ENCODE peak calls at places on chromosomes 5 and 9, in six cellular contexts. H, K, C, U, R and B are unnamed samples.
A peak's percentile ranks its signal among the peaks of the same experiment; 100 is the strongest.

GRCh38 chr5:62937661-62938558 is 359.3 kb downstream of the LRRC70 start:
- DNase-seq in R (no peak), C (no peak), U (no peak), K (no peak), H (peak; percentile 3), B (peak; percentile 58)

GRCh38 chr9:112786834-112787520 is 36.4 kb downstream of the SNX30 start:
- DNase-seq in C (no peak), R (no peak), H (no peak), K (no peak), U (no peak), B (no peak)

GRCh38 chr5:135355182-135355581 is 43.8 kb downstream of the MACROH2A1 start:
- DNase-seq in K (no peak), R (no peak), H (peak; percentile 53), C (no peak), U (no peak), B (no peak)

GRCh38 chr5:173855162-173855994 is 32.8 kb upstream of the CPEB4 start:
- DNase-seq in U (peak; percentile 87), C (no peak), H (no peak), R (no peak), K (no peak), B (no peak)

GRCh38 chr9:136668983-136669790 is 6.5 kb downstream of the EGFL7 start:
- DNase-seq in H (no peak), C (no peak), R (no peak), U (no peak), K (peak; percentile 61), B (no peak)

GRCh38 chr9:17793713-17794622 is 215.1 kb downstream of the SH3GL2 start:
- DNase-seq in U (no peak), K (peak; percentile 66), R (no peak), H (no peak), C (no peak), B (peak; percentile 27)

GRCh38 chr5:6900828-6901227 is 187.6 kb downstream of the TENT4A start:
- DNase-seq in R (no peak), C (no peak), K (peak; percentile 52), U (no peak), H (no peak), B (peak; percentile 98)

GRCh38 chr5:16384804-16385203 is 80.8 kb downstream of the ZNF622 start:
- DNase-seq in H (no peak), K (no peak), R (no peak), U (no peak), C (no peak), B (no peak)

GRCh38 chr9:1219284-1219683 is 169.1 kb downstream of the DMRT2 start:
- DNase-seq in H (peak; percentile 13), R (no peak), U (no peak), C (no peak), K (no peak), B (no peak)

GRCh38 chr5:14415516-14416074 is 166.0 kb upstream of the OTULINL start:
- DNase-seq in H (no peak), R (peak; percentile 41), K (no peak), C (no peak), U (no peak), B (no peak)

GRCh38 chr5:134649163-134649916 is 755 bp downstream of the SEC24A start:
- DNase-seq in K (no peak), U (peak; percentile 18), R (no peak), H (peak; percentile 8), C (peak; percentile 39), B (no peak)

GRCh38 chr9:99015890-99016289 is 72.2 kb downstream of the COL15A1 start:
- DNase-seq in H (no peak), U (no peak), K (no peak), R (no peak), C (no peak), B (no peak)

GRCh38 chr9:73210886-73211285 is 59.2 kb downstream of the ANXA1 start:
- DNase-seq in H (no peak), K (no peak), U (no peak), C (no peak), R (no peak), B (no peak)

GRCh38 chr5:68875351-68875750 is 218.5 kb upstream of the SLC30A5 start:
- DNase-seq in H (no peak), R (no peak), U (no peak), K (no peak), C (no peak), B (no peak)

GRCh38 chr9:93260290-93261066 is 76.5 kb downstream of the WNK2 start:
- DNase-seq in K (no peak), U (no peak), C (peak; percentile 17), H (no peak), R (no peak), B (no peak)

GRCh38 chr5:116573617-116574431 is 799 bp downstream of the SEMA6A start:
- DNase-seq in R (no peak), K (peak; percentile 7), H (no peak), C (peak; percentile 69), U (no peak), B (no peak)

GRCh38 chr5:122703214-122703613 is 71.7 kb upstream of the SNX2 start:
- DNase-seq in H (no peak), C (no peak), K (no peak), R (no peak), U (no peak), B (no peak)

GRCh38 chr5:76855961-76856360 is 6.1 kb downstream of the S100Z start:
- DNase-seq in U (no peak), R (no peak), K (no peak), H (no peak), C (no peak), B (no peak)

GRCh38 chr5:74630387-74631087 is 10.0 kb downstream of the ENC1 start:
- DNase-seq in C (no peak), U (no peak), H (peak; percentile 95), R (no peak), K (peak; percentile 71), B (no peak)

GRCh38 chr9:18703086-18703750 is 229.3 kb downstream of the ADAMTSL1 start:
- DNase-seq in K (no peak), U (no peak), R (no peak), C (peak; percentile 31), H (peak; percentile 33), B (no peak)

GRCh38 chr5:172107606-172108005 is 80.4 kb downstream of the STK10 start:
- DNase-seq in R (no peak), U (no peak), K (peak; percentile 56), H (peak; percentile 84), C (no peak), B (no peak)

GRCh38 chr5:172688735-172689572 is 47.9 kb downstream of the NEURL1B start:
- DNase-seq in K (no peak), C (peak; percentile 68), U (no peak), R (no peak), H (peak; percentile 11), B (no peak)

GRCh38 chr5:180436275-180436674 is 57.9 kb upstream of the CNOT6 start:
- DNase-seq in C (no peak), R (no peak), K (no peak), H (no peak), U (no peak), B (no peak)
- TF ChIP-seq SMC3 in C (no peak), R (no peak), K (no peak), H (no peak), U (no peak), B (no peak)

DNA sequence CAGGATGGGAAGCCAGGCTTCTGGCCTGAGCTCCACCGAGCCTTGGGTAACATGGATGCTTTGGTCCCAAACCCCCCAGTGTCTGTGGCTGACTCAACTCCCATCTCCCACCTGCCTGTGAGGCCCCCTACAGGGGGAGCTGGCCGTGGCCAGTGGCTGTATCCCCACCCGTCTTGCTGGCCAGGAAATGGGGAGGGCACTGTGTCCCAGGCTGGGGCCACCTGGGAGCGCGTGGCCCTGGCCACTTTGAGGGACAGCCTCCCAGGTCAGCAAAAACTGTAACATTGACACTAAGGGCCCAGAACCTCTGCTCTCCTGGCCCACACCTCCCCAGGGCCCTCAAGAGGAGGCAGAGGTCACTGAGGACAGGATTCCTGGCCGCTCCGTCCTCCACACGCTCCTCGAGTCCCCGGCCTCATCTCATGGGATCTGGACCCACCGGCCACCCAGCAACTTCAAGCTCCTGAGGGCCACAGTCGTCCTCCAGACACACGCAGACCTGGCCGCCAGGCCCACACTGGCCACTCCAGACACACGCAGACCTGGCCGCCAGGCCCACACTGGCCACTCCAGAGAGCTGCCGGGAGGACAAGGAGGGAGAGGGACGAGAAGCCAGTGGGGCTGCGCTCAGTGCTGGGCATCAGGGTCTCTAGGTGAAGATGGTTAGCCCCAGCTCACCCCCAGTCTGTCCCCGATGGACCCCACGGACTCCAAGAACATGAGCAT is 44.2 kb downstream of the DBH start:
- DNase-seq in H (no peak), K (no peak), U (peak; percentile 23), R (no peak), C (no peak), B (no peak)
- TF ChIP-seq SMC3 in H (no peak), K (no peak), U (no peak), R (no peak), C (no peak), B (no peak)

DNA sequence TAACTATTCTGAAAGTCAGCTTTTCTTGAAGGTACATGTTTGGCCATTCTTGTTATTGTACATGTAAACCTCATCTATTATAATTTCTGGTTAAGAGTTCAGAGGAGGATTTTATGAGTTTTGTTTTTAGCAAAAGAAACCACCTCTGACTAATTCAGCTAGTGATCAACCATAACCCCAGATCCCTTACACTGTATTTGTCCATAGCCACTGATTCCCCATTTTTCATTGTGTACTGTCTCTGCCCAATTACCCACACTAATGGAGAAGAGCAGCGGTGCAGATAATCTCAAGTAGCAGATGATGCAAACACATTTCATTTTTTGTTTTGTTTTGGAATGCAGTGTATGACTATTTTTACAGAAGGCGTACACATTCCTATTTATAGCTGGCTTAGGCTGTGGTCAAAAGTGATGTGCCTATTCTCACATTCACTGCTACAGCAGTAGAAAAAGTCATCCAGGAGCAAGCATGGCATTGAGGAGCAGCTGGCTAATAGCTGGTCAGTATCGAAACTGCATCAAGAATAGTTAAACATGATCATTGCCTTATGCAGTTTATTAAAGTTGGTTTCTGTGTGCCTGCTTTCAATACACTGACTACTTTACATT is 988.3 kb downstream of the DTWD2 start:
- DNase-seq in K (no peak), H (no peak), U (no peak), R (peak; percentile 7), C (no peak), B (no peak)
- TF ChIP-seq SMC3 in K (no peak), H (no peak), U (no peak), R (no peak), C (no peak), B (no peak)

GRCh38 chr9:15420796-15421195 is 1.9 kb upstream of the SNAPC3 start:
- DNase-seq in U (no peak), K (no peak), C (no peak), R (no peak), H (peak; percentile 58), B (no peak)

GRCh38 chr9:15422355-15423327 is at the start of gene SNAPC3:
- DNase-seq in R (peak; percentile 81), H (peak; percentile 93), C (peak; percentile 95), K (peak; percentile 95), U (peak; percentile 76), B (peak; percentile 88)

GRCh38 chr9:15421532-15421931 is 1.1 kb upstream of the SNAPC3 start:
- DNase-seq in C (no peak), R (no peak), H (no peak), U (no peak), K (no peak), B (no peak)

GRCh38 chr9:15417626-15418025 is 5.0 kb upstream of the SNAPC3 start:
- DNase-seq in C (no peak), R (no peak), K (no peak), H (no peak), U (no peak), B (no peak)

DNA sequence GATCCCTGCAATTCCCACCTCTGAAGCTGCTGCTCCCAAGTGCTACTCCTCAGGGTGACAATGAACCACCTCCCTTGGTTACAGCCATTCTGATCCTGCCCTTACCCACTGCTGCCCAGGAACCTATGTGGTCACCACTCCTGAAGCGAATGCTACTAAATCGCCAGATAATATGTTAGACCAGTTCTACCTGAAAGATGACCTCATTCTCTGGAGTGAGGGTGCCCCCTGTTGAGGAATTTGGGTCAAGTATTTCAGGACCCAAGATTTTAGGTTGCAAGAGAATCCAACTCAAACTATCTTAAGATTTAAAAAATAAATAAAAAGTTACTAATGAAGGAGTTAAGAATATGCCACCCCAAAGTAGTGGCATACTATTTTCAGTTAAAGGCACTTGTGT is 5.8 kb upstream of the SNAPC3 start:
- DNase-seq in R (no peak), K (peak; percentile 52), H (peak; percentile 65), C (peak; percentile 58), U (peak; percentile 31), B (peak; percentile 56)
- TF ChIP-seq SMC3 in R (peak; percentile 60), K (peak; percentile 63), H (peak; percentile 74), C (peak; percentile 44), U (peak; percentile 21), B (peak; percentile 69)